ENCODE peak calls at places on chromosomes 6 and 20, in eight cellular contexts. One of them, this sample, is unnamed.

GRCh38 chr20:25470045-25470444 is 62.6 kb downstream of the GINS1 start:
- DNase-seq in GM06990: peak
- DNase-seq in T-helper 9 cell: no peak
- DNase-seq in GM13976: peak
- DNase-seq in iPS DF 6.9: peak
- DNase-seq in stimulated activated CD4-positive, alpha-beta T cell treated with anti-CD3 and anti-CD28 coated beads, Interleukin-4, amount 100 ng/mL, for 4 hours: peak
- DNase-seq in nucleus accumbens: no peak
- DNase-seq in GM04503: no peak
- DNase-seq in this sample: no peak

GRCh38 chr20:5797843-5798462 is 47.8 kb downstream of the SHLD1 start:
- DNase-seq in GM06990: peak
- DNase-seq in T-helper 9 cell: no peak
- DNase-seq in GM13976: peak
- DNase-seq in iPS DF 6.9: no peak
- DNase-seq in stimulated activated CD4-positive, alpha-beta T cell treated with anti-CD3 and anti-CD28 coated beads, Interleukin-4, amount 100 ng/mL, for 4 hours: no peak
- DNase-seq in nucleus accumbens: no peak
- DNase-seq in GM04503: no peak
- DNase-seq in this sample: no peak

GRCh38 chr6:156924241-156924640 is 147.1 kb downstream of the ARID1B start:
- DNase-seq in GM06990: no peak
- DNase-seq in T-helper 9 cell: no peak
- DNase-seq in GM13976: no peak
- DNase-seq in iPS DF 6.9: no peak
- DNase-seq in stimulated activated CD4-positive, alpha-beta T cell treated with anti-CD3 and anti-CD28 coated beads, Interleukin-4, amount 100 ng/mL, for 4 hours: no peak
- DNase-seq in nucleus accumbens: no peak
- DNase-seq in GM04503: no peak
- DNase-seq in this sample: no peak

GRCh38 chr6:30716879-30717128 is 277 bp downstream of the MDC1 start:
- DNase-seq in GM06990: no peak
- DNase-seq in T-helper 9 cell: no peak
- DNase-seq in GM13976: no peak
- DNase-seq in iPS DF 6.9: no peak
- DNase-seq in stimulated activated CD4-positive, alpha-beta T cell treated with anti-CD3 and anti-CD28 coated beads, Interleukin-4, amount 100 ng/mL, for 4 hours: no peak
- DNase-seq in nucleus accumbens: no peak
- DNase-seq in GM04503: no peak
- DNase-seq in this sample: no peak

GRCh38 chr20:9617940-9618339 is 103.5 kb downstream of the LAMP5 start:
- DNase-seq in GM06990: no peak
- DNase-seq in T-helper 9 cell: no peak
- DNase-seq in GM13976: no peak
- DNase-seq in iPS DF 6.9: no peak
- DNase-seq in stimulated activated CD4-positive, alpha-beta T cell treated with anti-CD3 and anti-CD28 coated beads, Interleukin-4, amount 100 ng/mL, for 4 hours: no peak
- DNase-seq in nucleus accumbens: no peak
- DNase-seq in GM04503: no peak
- DNase-seq in this sample: peak

GRCh38 chr6:7528565-7528964 is 12.9 kb upstream of the DSP start:
- DNase-seq in GM06990: no peak
- DNase-seq in T-helper 9 cell: no peak
- DNase-seq in GM13976: no peak
- DNase-seq in iPS DF 6.9: no peak
- DNase-seq in stimulated activated CD4-positive, alpha-beta T cell treated with anti-CD3 and anti-CD28 coated beads, Interleukin-4, amount 100 ng/mL, for 4 hours: no peak
- DNase-seq in nucleus accumbens: no peak
- DNase-seq in GM04503: peak
- DNase-seq in this sample: no peak

GRCh38 chr6:170205126-170205525 is 85.8 kb downstream of the DLL1 start:
- DNase-seq in GM06990: no peak
- DNase-seq in T-helper 9 cell: no peak
- DNase-seq in GM13976: no peak
- DNase-seq in iPS DF 6.9: no peak
- DNase-seq in stimulated activated CD4-positive, alpha-beta T cell treated with anti-CD3 and anti-CD28 coated beads, Interleukin-4, amount 100 ng/mL, for 4 hours: no peak
- DNase-seq in nucleus accumbens: no peak
- DNase-seq in GM04503: no peak
- DNase-seq in this sample: no peak

GRCh38 chr20:46963758-46964181 is 69.1 kb downstream of the EYA2 start:
- DNase-seq in GM06990: no peak
- DNase-seq in T-helper 9 cell: no peak
- DNase-seq in GM13976: no peak
- DNase-seq in iPS DF 6.9: no peak
- DNase-seq in stimulated activated CD4-positive, alpha-beta T cell treated with anti-CD3 and anti-CD28 coated beads, Interleukin-4, amount 100 ng/mL, for 4 hours: no peak
- DNase-seq in nucleus accumbens: no peak
- DNase-seq in GM04503: no peak
- DNase-seq in this sample: no peak

GRCh38 chr20:12827796-12828406 is 180.9 kb upstream of the SPTLC3 start:
- DNase-seq in GM06990: no peak
- DNase-seq in T-helper 9 cell: no peak
- DNase-seq in GM13976: no peak
- DNase-seq in iPS DF 6.9: no peak
- DNase-seq in stimulated activated CD4-positive, alpha-beta T cell treated with anti-CD3 and anti-CD28 coated beads, Interleukin-4, amount 100 ng/mL, for 4 hours: no peak
- DNase-seq in nucleus accumbens: no peak
- DNase-seq in GM04503: no peak
- DNase-seq in this sample: no peak

This sample was measured in DMS 273 treated with DMSO at 0.1 percent for 48 hours.